ENCODE peak calls at places on chromosome 7, in four cellular contexts. K is stomach, W is transverse colon, S is endothelial cell. U is an unnamed sample.

GRCh38 chr7:151719031-151719894 is 157.7 kb downstream of the PRKAG2 start:
- DNase-seq in W (no peak), S (no peak), K (no peak), U (no peak)

GRCh38 chr7:28953628-28954027 is 4.5 kb downstream of the TRIL start:
- DNase-seq in W (no peak), K (no peak), S (no peak), U (peak)

GRCh38 chr7:114784756-114785155 is 137.1 kb upstream of the MDFIC start:
- DNase-seq in K (no peak), W (no peak), S (no peak), U (no peak)

GRCh38 chr7:34493752-34494151 is 164.3 kb upstream of the NPSR1 start:
- DNase-seq in W (no peak), S (no peak), K (no peak), U (no peak)

GRCh38 chr7:85405016-85405415 is 218.2 kb upstream of the SEMA3D start:
- DNase-seq in W (no peak), K (no peak), S (no peak), U (no peak)

GRCh38 chr7:101162551-101163280 is 2.7 kb downstream of the VGF start:
- DNase-seq in S (peak), W (peak), K (no peak), U (peak)

GRCh38 chr7:67267914-67268313 is 271.3 kb downstream of the TYW1 start:
- DNase-seq in S (no peak), W (no peak), K (no peak), U (no peak)

GRCh38 chr7:88686468-88687229 is 72.9 kb upstream of the ZNF804B start:
- DNase-seq in S (no peak), K (no peak), W (no peak), U (no peak)

GRCh38 chr7:114631249-114631822 is 216.7 kb downstream of the FOXP2 start:
- DNase-seq in S (no peak), W (no peak), K (no peak), U (no peak)

GRCh38 chr7:50304911-50305621 is 550 bp downstream of the IKZF1 start:
- DNase-seq in K (no peak), W (peak), S (no peak), U (no peak)

GRCh38 chr7:2930310-2931033 is 86.4 kb upstream of the GNA12 start:
- DNase-seq in K (no peak), W (no peak), S (no peak), U (no peak)

GRCh38 chr7:154438571-154438970 is 386.4 kb downstream of the DPP6 start:
- DNase-seq in K (no peak), W (no peak), S (no peak), U (no peak)

GRCh38 chr7:49400891-49401550 is 372.4 kb upstream of the VWC2 start:
- DNase-seq in W (no peak), S (no peak), K (no peak), U (no peak)

GRCh38 chr7:151615784-151616183 is 96.1 kb upstream of the RHEB start:
- DNase-seq in K (no peak), S (no peak), W (no peak), U (no peak)

GRCh38 chr7:30396379-30396778 is 82.2 kb downstream of the NOD1 start:
- DNase-seq in W (no peak), K (no peak), S (no peak), U (no peak)

GRCh38 chr7:92739091-92739490 is 97.3 kb downstream of the CDK6 start:
- DNase-seq in K (no peak), W (no peak), S (no peak), U (no peak)

GRCh38 chr7:3575753-3576531 is 274.9 kb downstream of the SDK1 start:
- DNase-seq in S (no peak), W (peak), K (peak), U (no peak)

GRCh38 chr7:82778021-82778420 is 334.4 kb upstream of the CACNA2D1 start:
- DNase-seq in K (no peak), S (no peak), W (no peak), U (no peak)

GRCh38 chr7:138067774-138068173 is 8.5 kb upstream of the AKR1D1 start:
- DNase-seq in W (no peak), K (no peak), S (no peak), U (no peak)

GRCh38 chr7:45902820-45903219 is 14.5 kb downstream of the IGFBP1 start:
- DNase-seq in K (no peak), W (no peak), S (no peak), U (no peak)
- TF ChIP-seq CTCF in K (no peak), W (no peak), S (no peak), U (no peak)

GRCh38 chr7:41891967-41892755 is 189.3 kb upstream of the INHBA start:
- DNase-seq in K (no peak), W (no peak), S (peak), U (peak)
- TF ChIP-seq CTCF in K (no peak), W (no peak), S (peak), U (no peak)

DNA sequence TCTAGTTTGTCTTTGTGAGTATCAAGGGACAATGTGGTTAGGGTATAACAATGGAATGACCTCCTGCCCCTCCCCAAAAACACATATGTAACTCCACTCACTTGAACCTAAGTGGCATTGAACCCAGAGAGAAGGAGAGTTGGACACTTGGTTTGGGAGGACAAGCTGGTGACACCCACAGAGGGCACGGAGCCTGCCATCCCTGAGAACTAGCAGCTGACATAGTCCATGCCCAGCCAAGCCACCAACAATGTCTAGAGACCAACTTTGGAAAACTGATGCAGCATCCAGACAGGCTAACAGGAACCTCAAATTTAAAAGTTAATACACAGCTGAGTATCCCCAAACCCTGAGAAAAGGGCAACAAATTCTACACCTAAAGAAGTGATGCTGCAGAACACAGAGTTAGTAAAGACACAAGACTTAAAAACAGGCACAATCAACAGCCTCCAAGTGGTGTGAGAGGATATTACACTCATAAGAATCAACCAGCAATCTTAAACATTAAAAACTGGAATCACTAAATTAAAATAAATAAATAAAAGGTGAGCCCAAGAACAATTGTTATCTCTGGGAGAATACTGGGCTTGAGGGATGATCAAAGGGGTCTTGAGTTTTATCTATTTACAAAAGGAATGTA is 27.2 kb downstream of the NUDCD3 start:
- DNase-seq in S (no peak), W (no peak), K (no peak), U (no peak)
- TF ChIP-seq CTCF in S (peak), W (no peak), K (no peak), U (peak)

GRCh38 chr7:79732535-79732934 is 279.1 kb upstream of the MAGI2 start:
- DNase-seq in K (no peak), W (no peak), S (no peak), U (no peak)

GRCh38 chr7:79735012-79735411 is 281.5 kb upstream of the MAGI2 start:
- DNase-seq in K (no peak), W (no peak), S (no peak), U (no peak)

GRCh38 chr7:79736418-79736817 is 283.0 kb upstream of the MAGI2 start:
- DNase-seq in K (no peak), W (no peak), S (no peak), U (no peak)

GRCh38 chr7:79730971-79731370 is 277.5 kb upstream of the MAGI2 start:
- DNase-seq in S (no peak), W (no peak), K (no peak), U (no peak)

GRCh38 chr7:79734158-79734557 is 280.7 kb upstream of the MAGI2 start:
- DNase-seq in K (no peak), S (no peak), W (no peak), U (no peak)
- TF ChIP-seq CTCF in K (no peak), S (no peak), W (no peak), U (no peak)

DNA sequence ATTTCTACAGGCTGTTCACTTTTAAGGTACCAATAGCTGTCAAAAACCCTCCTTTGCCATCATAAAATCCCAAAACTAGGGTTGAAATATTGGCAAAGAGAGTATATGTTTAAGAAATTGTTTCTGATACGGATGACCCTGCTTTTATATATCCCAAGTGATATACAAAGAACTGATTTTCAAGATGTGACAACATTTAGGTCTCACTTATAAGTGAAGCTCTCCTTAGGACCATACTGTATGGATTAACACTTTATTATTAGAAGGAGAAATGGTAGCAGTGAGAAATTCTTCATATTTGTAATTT is 11.0 kb upstream of the CRPPA start:
- DNase-seq in K (no peak), S (no peak), W (no peak), U (no peak)
- TF ChIP-seq CTCF in K (no peak), S (no peak), W (no peak), U (no peak)

DNA sequence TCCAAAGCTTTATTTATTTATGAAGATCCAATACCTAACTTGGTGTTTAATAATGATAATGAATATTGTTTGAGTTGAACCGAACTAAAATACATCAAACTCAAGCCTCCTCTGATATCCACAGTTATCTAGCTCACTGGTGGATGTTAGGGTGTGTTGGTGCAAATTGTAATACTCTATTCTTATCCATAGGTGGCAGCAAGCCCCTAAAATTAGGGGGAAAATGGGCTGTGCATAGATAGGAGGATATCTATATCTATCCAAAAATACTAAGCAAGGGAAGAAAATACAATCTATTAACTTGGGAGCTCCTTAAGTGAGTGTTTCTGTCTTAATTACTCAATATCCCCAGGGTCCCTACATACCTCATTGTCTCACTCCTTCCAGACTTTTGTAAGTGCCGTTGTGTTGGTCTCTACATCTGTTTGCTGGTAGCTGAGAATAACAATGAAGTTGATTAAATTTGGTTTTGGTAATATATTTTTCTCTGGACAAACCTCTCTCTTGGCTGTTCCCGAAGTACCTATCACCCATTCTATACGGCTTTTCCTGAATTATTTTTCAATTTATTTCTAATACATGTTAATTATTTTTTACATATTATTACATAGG is 55.0 kb upstream of the VWDE start:
- DNase-seq in S (peak), W (no peak), K (no peak), U (no peak)
- TF ChIP-seq CTCF in S (peak), W (peak), K (no peak), U (peak)

GRCh38 chr7:139827042-139827441 is 2.0 kb upstream of the TBXAS1 start:
- DNase-seq in K (no peak), S (no peak), W (no peak), U (no peak)
- TF ChIP-seq CTCF in K (no peak), S (no peak), W (no peak), U (no peak)

U was measured in neural crest cell.